ENCODE peak calls at places on chromosomes 13 and 19, in four cellular contexts. One of them, this sample, is unnamed.

GRCh38 chr13:48748681-48749080 is 95.0 kb downstream of the CYSLTR2 start:
- DNase-seq in esophagus squamous epithelium: no peak
- DNase-seq in heart right ventricle: no peak
- DNase-seq in tibial nerve: no peak
- DNase-seq in this sample: no peak

GRCh38 chr13:71873418-71874276 is 6.6 kb upstream of the DACH1 start:
- DNase-seq in esophagus squamous epithelium: no peak
- DNase-seq in heart right ventricle: no peak
- DNase-seq in tibial nerve: no peak
- DNase-seq in this sample: no peak

GRCh38 chr13:42047561-42048322 is 706 bp upstream of the DGKH start:
- DNase-seq in esophagus squamous epithelium: no peak
- DNase-seq in heart right ventricle: peak
- DNase-seq in tibial nerve: no peak
- DNase-seq in this sample: no peak

GRCh38 chr19:40717880-40718773 is 1.2 kb downstream of the ITPKC start:
- DNase-seq in esophagus squamous epithelium: no peak
- DNase-seq in heart right ventricle: no peak
- DNase-seq in tibial nerve: no peak
- DNase-seq in this sample: no peak

GRCh38 chr13:104831823-104832222 is 1703.6 kb downstream of the EFNB2 start:
- DNase-seq in esophagus squamous epithelium: no peak
- DNase-seq in heart right ventricle: no peak
- DNase-seq in tibial nerve: no peak
- DNase-seq in this sample: no peak

GRCh38 chr13:101065314-101065713 is 351.0 kb downstream of the NALCN start:
- DNase-seq in esophagus squamous epithelium: no peak
- DNase-seq in heart right ventricle: no peak
- DNase-seq in tibial nerve: peak
- DNase-seq in this sample: no peak

GRCh38 chr19:30379841-30380610 is 7.8 kb downstream of the ZNF536 start:
- DNase-seq in esophagus squamous epithelium: no peak
- DNase-seq in heart right ventricle: no peak
- DNase-seq in tibial nerve: no peak
- DNase-seq in this sample: peak

GRCh38 chr13:106003651-106004050 is 531.8 kb downstream of the EFNB2 start:
- DNase-seq in esophagus squamous epithelium: no peak
- DNase-seq in heart right ventricle: no peak
- DNase-seq in tibial nerve: no peak
- DNase-seq in this sample: no peak

GRCh38 chr19:50008532-50008931 is 16.6 kb downstream of the VRK3 start:
- DNase-seq in esophagus squamous epithelium: no peak
- DNase-seq in heart right ventricle: no peak
- DNase-seq in tibial nerve: no peak
- DNase-seq in this sample: no peak

GRCh38 chr19:18895038-18895827 is 725 bp downstream of the CERS1 start:
- DNase-seq in esophagus squamous epithelium: no peak
- DNase-seq in heart right ventricle: no peak
- DNase-seq in tibial nerve: no peak
- DNase-seq in this sample: peak

GRCh38 chr13:110361365-110361911 is 54.4 kb downstream of the COL4A2 start:
- DNase-seq in esophagus squamous epithelium: no peak
- DNase-seq in heart right ventricle: peak
- DNase-seq in tibial nerve: peak
- DNase-seq in this sample: no peak

GRCh38 chr19:38843175-38843758 is 6.5 kb downstream of the HNRNPL start:
- DNase-seq in esophagus squamous epithelium: no peak
- DNase-seq in heart right ventricle: no peak
- DNase-seq in tibial nerve: no peak
- DNase-seq in this sample: no peak

GRCh38 chr13:102395174-102395573 is 6.7 kb downstream of the FGF14 start:
- DNase-seq in esophagus squamous epithelium: no peak
- DNase-seq in heart right ventricle: no peak
- DNase-seq in tibial nerve: no peak
- DNase-seq in this sample: no peak

GRCh38 chr19:41224632-41225031 is 5.6 kb downstream of the AXL start:
- DNase-seq in esophagus squamous epithelium: no peak
- DNase-seq in heart right ventricle: no peak
- DNase-seq in tibial nerve: no peak
- DNase-seq in this sample: no peak

GRCh38 chr19:7781157-7781556 is 18.1 kb downstream of the CLEC4M start:
- DNase-seq in esophagus squamous epithelium: no peak
- DNase-seq in heart right ventricle: no peak
- DNase-seq in tibial nerve: no peak
- DNase-seq in this sample: no peak

GRCh38 chr13:107531816-107532215 is 683.5 kb downstream of the LIG4 start:
- DNase-seq in esophagus squamous epithelium: no peak
- DNase-seq in heart right ventricle: no peak
- DNase-seq in tibial nerve: no peak
- DNase-seq in this sample: no peak

GRCh38 chr19:53818756-53819155 is 5.4 kb downstream of the NLRP12 start:
- DNase-seq in esophagus squamous epithelium: no peak
- DNase-seq in heart right ventricle: no peak
- DNase-seq in tibial nerve: no peak
- DNase-seq in this sample: peak

GRCh38 chr13:35881360-35881759 is 249.8 kb downstream of the DCLK1 start:
- DNase-seq in esophagus squamous epithelium: no peak
- DNase-seq in heart right ventricle: no peak
- DNase-seq in tibial nerve: no peak
- DNase-seq in this sample: no peak

GRCh38 chr19:47112166-47112663 is 1.4 kb downstream of the ZC3H4 start:
- DNase-seq in esophagus squamous epithelium: peak
- DNase-seq in heart right ventricle: peak
- DNase-seq in tibial nerve: peak
- DNase-seq in this sample: peak

GRCh38 chr13:61036715-61037114 is 378.9 kb downstream of the PCDH20 start:
- DNase-seq in esophagus squamous epithelium: no peak
- DNase-seq in heart right ventricle: no peak
- DNase-seq in tibial nerve: no peak
- DNase-seq in this sample: no peak

GRCh38 chr19:29831041-29831548 is 19.3 kb downstream of the CCNE1 start:
- DNase-seq in esophagus squamous epithelium: no peak
- DNase-seq in heart right ventricle: no peak
- DNase-seq in tibial nerve: no peak
- DNase-seq in this sample: no peak

GRCh38 chr19:14434157-14434501 is 1.0 kb downstream of the PKN1 start:
- DNase-seq in esophagus squamous epithelium: no peak
- DNase-seq in heart right ventricle: no peak
- DNase-seq in tibial nerve: no peak
- DNase-seq in this sample: no peak

GRCh38 chr19:597406-598315 is 8.0 kb downstream of the HCN2 start:
- DNase-seq in esophagus squamous epithelium: no peak
- DNase-seq in heart right ventricle: no peak
- DNase-seq in tibial nerve: no peak
- DNase-seq in this sample: no peak

GRCh38 chr13:95494082-95494681 is 58.3 kb upstream of the CLDN10 start:
- DNase-seq in esophagus squamous epithelium: no peak
- DNase-seq in heart right ventricle: peak
- DNase-seq in tibial nerve: no peak
- DNase-seq in this sample: no peak

GRCh38 chr13:37602743-37603381 is 4.3 kb upstream of the POSTN start:
- DNase-seq in esophagus squamous epithelium: no peak
- DNase-seq in heart right ventricle: no peak
- DNase-seq in tibial nerve: no peak
- DNase-seq in this sample: no peak

GRCh38 chr13:33312150-33312908 is 26.8 kb upstream of the STARD13 start:
- DNase-seq in esophagus squamous epithelium: no peak
- DNase-seq in heart right ventricle: no peak
- DNase-seq in tibial nerve: no peak
- DNase-seq in this sample: no peak
- H3K27ac ChIP-seq in esophagus squamous epithelium: no peak
- H3K27ac ChIP-seq in heart right ventricle: no peak
- H3K27ac ChIP-seq in tibial nerve: peak
- H3K27ac ChIP-seq in this sample: peak

GRCh38 chr13:46171739-46172138 is 10.2 kb downstream of the LCP1 start:
- DNase-seq in esophagus squamous epithelium: no peak
- DNase-seq in heart right ventricle: no peak
- DNase-seq in tibial nerve: no peak
- DNase-seq in this sample: no peak

GRCh38 chr13:46170687-46171086 is 11.3 kb downstream of the LCP1 start:
- DNase-seq in esophagus squamous epithelium: no peak
- DNase-seq in heart right ventricle: no peak
- DNase-seq in tibial nerve: no peak
- DNase-seq in this sample: no peak

GRCh38 chr13:46172531-46172991 is 9.4 kb downstream of the LCP1 start:
- DNase-seq in esophagus squamous epithelium: no peak
- DNase-seq in heart right ventricle: no peak
- DNase-seq in tibial nerve: no peak
- DNase-seq in this sample: no peak

GRCh38 chr13:46171223-46171622 is 10.8 kb downstream of the LCP1 start:
- DNase-seq in esophagus squamous epithelium: no peak
- DNase-seq in heart right ventricle: no peak
- DNase-seq in tibial nerve: no peak
- DNase-seq in this sample: no peak

GRCh38 chr13:46173656-46174055 is 8.3 kb downstream of the LCP1 start:
- DNase-seq in esophagus squamous epithelium: no peak
- DNase-seq in heart right ventricle: no peak
- DNase-seq in tibial nerve: no peak
- DNase-seq in this sample: no peak
- H3K27ac ChIP-seq in esophagus squamous epithelium: no peak
- H3K27ac ChIP-seq in heart right ventricle: no peak
- H3K27ac ChIP-seq in tibial nerve: no peak
- H3K27ac ChIP-seq in this sample: no peak

GRCh38 chr13:114034481-114034891 is 60.6 kb upstream of the C13orf46 start:
- DNase-seq in esophagus squamous epithelium: no peak
- DNase-seq in heart right ventricle: no peak
- DNase-seq in tibial nerve: no peak
- DNase-seq in this sample: no peak
- H3K27ac ChIP-seq in esophagus squamous epithelium: no peak
- H3K27ac ChIP-seq in heart right ventricle: no peak
- H3K27ac ChIP-seq in tibial nerve: peak
- H3K27ac ChIP-seq in this sample: peak

DNA sequence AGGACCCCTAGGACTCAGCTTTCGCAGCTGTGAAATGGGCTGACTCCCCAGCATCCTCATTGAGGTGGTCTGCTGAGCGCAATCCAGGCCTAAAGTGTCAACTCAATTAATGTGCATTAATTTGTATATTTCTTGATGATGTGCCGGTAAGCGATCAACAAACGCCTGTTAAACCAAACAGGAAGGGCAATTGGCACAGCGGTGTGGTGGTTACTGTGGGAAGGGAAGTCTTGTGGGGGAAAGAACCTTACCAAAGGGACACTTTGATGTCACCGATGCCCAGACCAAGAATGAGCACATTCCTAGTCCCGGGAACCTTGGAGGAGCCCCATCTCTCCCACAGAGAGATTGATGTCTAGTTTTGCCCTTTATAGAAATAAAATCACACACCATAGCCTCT is 1.6 kb downstream of the JAK3 start:
- DNase-seq in esophagus squamous epithelium: no peak
- DNase-seq in heart right ventricle: no peak
- DNase-seq in tibial nerve: no peak
- DNase-seq in this sample: no peak
- H3K27ac ChIP-seq in esophagus squamous epithelium: peak
- H3K27ac ChIP-seq in heart right ventricle: no peak
- H3K27ac ChIP-seq in tibial nerve: no peak
- H3K27ac ChIP-seq in this sample: no peak

This sample was measured in dorsolateral prefrontal cortex.